ENCODE peak calls at places on chromosomes 6 and 20, in seven cellular contexts. E, W, U, C, P, N and X are unnamed samples.

GRCh38 chr6:148239777-148240462 is 102.7 kb upstream of the SASH1 start:
- DNase-seq in E (peak; percentile 54), W (peak; percentile 37), U (no peak), N (no peak), C (no peak), P (no peak), X (no peak)

GRCh38 chr6:101398716-101399626 is 5.5 kb downstream of the GRIK2 start:
- DNase-seq in N (no peak), U (no peak), W (no peak), E (no peak), P (no peak), C (peak; percentile 65), X (no peak)

GRCh38 chr6:66605971-66606370 is 898.9 kb upstream of the EYS start:
- DNase-seq in C (no peak), N (no peak), E (no peak), U (no peak), W (no peak), P (no peak), X (peak; percentile 31)

GRCh38 chr6:44737349-44737748 is 349.8 kb downstream of the CDC5L start:
- DNase-seq in N (no peak), W (no peak), U (no peak), P (no peak), C (no peak), E (no peak), X (no peak)

GRCh38 chr6:127464161-127464880 is 5.1 kb upstream of the KIAA0408 start:
- DNase-seq in W (peak; percentile 76), E (peak; percentile 89), N (no peak), C (no peak), P (peak; percentile 41), U (no peak), X (peak; percentile 21)

GRCh38 chr6:35729349-35729678 is 7.5 kb upstream of the ARMC12 start:
- DNase-seq in N (no peak), E (no peak), C (no peak), P (no peak), U (no peak), W (no peak), X (no peak)

GRCh38 chr6:43977404-43978111 is 149.7 kb downstream of the MRPL14 start:
- DNase-seq in P (no peak), N (no peak), W (no peak), U (peak; percentile 43), C (no peak), E (no peak), X (no peak)

GRCh38 chr20:57594092-57594911 is 25.9 kb downstream of the ZBP1 start:
- DNase-seq in E (peak; percentile 47), N (peak; percentile 69), P (no peak), W (peak; percentile 43), U (no peak), C (peak; percentile 30), X (peak; percentile 65)

GRCh38 chr6:150201285-150201684 is 58.4 kb downstream of the PPP1R14C start:
- DNase-seq in P (no peak), W (no peak), E (no peak), U (no peak), N (no peak), C (no peak), X (no peak)

GRCh38 chr6:47440722-47441121 is 36.9 kb upstream of the CD2AP start:
- DNase-seq in U (no peak), C (no peak), N (no peak), W (no peak), P (no peak), E (no peak), X (no peak)

GRCh38 chr6:56524891-56525703 is 117.6 kb downstream of the DST start:
- DNase-seq in N (no peak), U (no peak), E (peak; percentile 93), W (peak; percentile 82), P (peak; percentile 94), C (no peak), X (peak; percentile 84)

GRCh38 chr6:44038543-44039065 is 88.6 kb downstream of the MRPL14 start:
- DNase-seq in W (no peak), C (no peak), P (no peak), U (no peak), E (no peak), N (no peak), X (no peak)

GRCh38 chr20:44231713-44232468 is 15.2 kb upstream of the GDAP1L1 start:
- DNase-seq in N (no peak), P (no peak), C (no peak), E (no peak), U (no peak), W (no peak), X (no peak)

GRCh38 chr20:58684291-58684690 is 8.3 kb upstream of the NPEPL1 start:
- DNase-seq in U (no peak), W (no peak), E (no peak), C (no peak), N (no peak), P (no peak), X (no peak)

GRCh38 chr6:151387175-151387574 is 4.2 kb downstream of the ZBTB2 start:
- DNase-seq in W (no peak), U (no peak), N (no peak), C (no peak), E (no peak), P (no peak), X (no peak)

GRCh38 chr20:51023617-51024155 is 779 bp upstream of the KCNG1 start:
- DNase-seq in W (no peak), U (no peak), N (no peak), C (no peak), P (no peak), E (no peak), X (no peak)

GRCh38 chr6:79038061-79038460 is 40.0 kb downstream of the PHIP start:
- DNase-seq in U (no peak), N (no peak), W (no peak), P (no peak), C (no peak), E (no peak), X (no peak)

GRCh38 chr6:33967966-33968724 is 164.3 kb upstream of the MLN start:
- DNase-seq in E (peak; percentile 29), U (peak; percentile 29), N (peak; percentile 18), C (no peak), P (peak; percentile 23), W (no peak), X (peak; percentile 37)

GRCh38 chr6:50362706-50363105 is 313.0 kb upstream of the DEFB112 start:
- DNase-seq in P (no peak), E (no peak), U (no peak), W (no peak), N (no peak), C (no peak), X (no peak)

GRCh38 chr6:26388014-26388413 is 5.1 kb downstream of the BTN2A2 start:
- DNase-seq in E (peak; percentile 31), U (no peak), P (no peak), W (no peak), N (no peak), C (no peak), X (peak; percentile 11)

GRCh38 chr20:20184149-20184548 is 131.8 kb downstream of the CFAP61 start:
- DNase-seq in E (peak; percentile 18), P (no peak), W (no peak), N (no peak), C (no peak), U (no peak), X (no peak)

GRCh38 chr6:134247271-134247833 is 70.6 kb downstream of the SGK1 start:
- DNase-seq in E (no peak), N (no peak), U (no peak), P (no peak), C (no peak), W (no peak), X (no peak)

GRCh38 chr6:157613011-157613522 is 210.0 kb upstream of the SNX9 start:
- DNase-seq in P (peak; percentile 64), N (peak; percentile 83), U (no peak), C (no peak), W (peak; percentile 69), E (peak; percentile 97), X (peak; percentile 86)

GRCh38 chr6:143236151-143236788 is 175.6 kb downstream of the AIG1 start:
- DNase-seq in P (peak; percentile 38), C (peak; percentile 87), U (no peak), W (no peak), E (peak; percentile 83), N (no peak), X (peak; percentile 44)

GRCh38 chr20:61978491-61978890 is 87.2 kb downstream of the TAF4 start:
- DNase-seq in N (no peak), E (no peak), P (no peak), U (no peak), C (no peak), W (no peak), X (no peak)
- H3K4me3 ChIP-seq in N (no peak overlapping the region), E (no peak overlapping the region), P (no peak overlapping the region), U (no peak overlapping the region), C (no peak overlapping the region), W (no peak overlapping the region), X (no peak overlapping the region)

GRCh38 chr6:75934643-75935472 is 137.6 kb downstream of the IMPG1 start:
- DNase-seq in P (peak; percentile 47), N (peak; percentile 73), W (peak; percentile 86), C (peak; percentile 45), U (no peak), E (peak; percentile 84), X (peak; percentile 83)
- H3K4me3 ChIP-seq in P (peak overlapping the region; percentile 44), N (peak overlapping the region; percentile 36), W (peak overlapping the region; percentile 49), C (peak overlapping the region; percentile 40), U (peak overlapping the region; percentile 46), E (peak overlapping the region; percentile 76), X (peak overlapping the region; percentile 52)

DNA sequence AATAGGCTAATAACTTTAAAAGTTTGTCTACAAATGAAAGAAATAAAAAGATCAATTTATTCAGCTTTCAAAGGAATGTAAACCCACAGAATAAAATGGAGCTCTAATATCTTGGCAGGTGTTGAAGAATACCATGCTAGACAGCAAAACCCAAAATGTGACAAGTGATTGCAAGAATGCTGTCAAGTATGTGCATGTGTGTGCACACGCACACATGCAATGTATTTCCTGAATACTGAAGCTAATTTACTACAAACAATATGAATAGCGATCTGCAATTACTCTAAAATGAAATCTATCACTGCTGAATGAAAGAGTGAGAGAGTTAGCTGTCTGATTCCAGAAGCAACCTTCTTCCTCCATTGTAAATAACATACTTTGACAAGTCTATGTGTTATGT is 179.2 kb upstream of the HSF2 start:
- DNase-seq in P (no peak), U (no peak), W (no peak), C (no peak), N (no peak), E (no peak), X (no peak)
- H3K4me3 ChIP-seq in P (no peak overlapping the region), U (no peak overlapping the region), W (no peak overlapping the region), C (no peak overlapping the region), N (no peak overlapping the region), E (no peak overlapping the region), X (no peak overlapping the region)

DNA sequence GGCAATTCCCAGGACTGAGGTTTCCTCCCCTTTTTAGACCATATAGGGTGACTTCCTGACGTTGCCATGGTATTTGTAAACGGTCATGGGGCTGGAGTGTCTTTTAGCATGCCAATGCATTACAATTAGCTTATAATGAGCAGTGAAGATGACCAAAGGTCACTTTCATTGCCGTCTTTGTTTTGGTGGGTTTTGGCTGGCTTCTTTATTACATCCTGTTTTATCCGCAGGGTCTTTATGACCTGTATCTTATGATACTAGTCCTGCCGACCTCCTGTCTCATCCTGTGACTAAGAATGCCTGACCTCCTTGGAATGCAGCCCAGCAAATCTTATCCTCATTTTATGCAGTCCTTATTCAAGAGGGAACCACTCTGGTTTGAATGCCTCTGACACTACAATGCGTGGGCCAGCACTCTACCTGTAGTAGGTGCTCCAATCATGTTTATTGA is 190.1 kb downstream of the KCNQ5 start:
- DNase-seq in N (no peak), P (no peak), U (no peak), E (peak; percentile 70), W (peak; percentile 23), C (no peak), X (peak; percentile 80)
- H3K4me3 ChIP-seq in N (no peak overlapping the region), P (no peak overlapping the region), U (no peak overlapping the region), E (no peak overlapping the region), W (no peak overlapping the region), C (no peak overlapping the region), X (no peak overlapping the region)

GRCh38 chr20:46117704-46118467 is at the start of gene CD40:
- DNase-seq in W (peak; percentile 78), P (no peak), C (peak; percentile 55), E (peak; percentile 82), U (peak; percentile 92), N (peak; percentile 89), X (peak; percentile 63)
- H3K4me3 ChIP-seq in W (peak within 1 kb of the TSS; percentile 49), P (peak within 1 kb of the TSS; percentile 30), C (peak within 1 kb of the TSS; percentile 55), E (peak within 1 kb of the TSS; percentile 72), U (peak within 1 kb of the TSS; percentile 47), N (peak within 1 kb of the TSS; percentile 59), X (peak within 1 kb of the TSS; percentile 38)